ENCODE peak calls at places on chromosomes 16 and 17, in four cellular contexts. One of them, this sample, is unnamed.

GRCh38 chr16:11141409-11142260 is 114.4 kb downstream of the SOCS1 start:
- DNase-seq in GM12878: no peak
- DNase-seq in HCT116: no peak
- DNase-seq in K562: no peak
- DNase-seq in this sample: no peak

GRCh38 chr17:41326173-41327145 is 10.9 kb upstream of the KRTAP17-1 start:
- DNase-seq in GM12878: no peak
- DNase-seq in HCT116: no peak
- DNase-seq in K562: no peak
- DNase-seq in this sample: no peak

GRCh38 chr16:86384263-86384649 is 126.1 kb upstream of the FOXF1 start:
- DNase-seq in HCT116: no peak
- DNase-seq in GM12878: no peak
- DNase-seq in K562: no peak
- DNase-seq in this sample: no peak

GRCh38 chr16:56388209-56388608 is 37.1 kb downstream of the AMFR start:
- DNase-seq in HCT116: no peak
- DNase-seq in K562: no peak
- DNase-seq in GM12878: no peak
- DNase-seq in this sample: no peak

GRCh38 chr17:4503283-4504005 is 4.8 kb downstream of the SPNS2 start:
- DNase-seq in GM12878: no peak
- DNase-seq in K562: no peak
- DNase-seq in HCT116: no peak
- DNase-seq in this sample: no peak

GRCh38 chr16:82788225-82788624 is 161.5 kb downstream of the CDH13 start:
- DNase-seq in GM12878: no peak
- DNase-seq in K562: no peak
- DNase-seq in HCT116: no peak
- DNase-seq in this sample: no peak

GRCh38 chr17:44221862-44222111 is 2.3 kb upstream of the UBTF start:
- DNase-seq in HCT116: no peak
- DNase-seq in K562: no peak
- DNase-seq in GM12878: no peak
- DNase-seq in this sample: no peak

GRCh38 chr17:19766421-19767270 is 18.5 kb upstream of the ALDH3A1 start:
- DNase-seq in K562: peak; percentile 69
- DNase-seq in HCT116: peak; percentile 41
- DNase-seq in GM12878: no peak
- DNase-seq in this sample: peak; percentile 94

GRCh38 chr16:72042157-72042660 is 12.1 kb upstream of the HP start:
- DNase-seq in GM12878: no peak
- DNase-seq in HCT116: no peak
- DNase-seq in K562: no peak
- DNase-seq in this sample: no peak

GRCh38 chr16:49593423-49594040 is 219.9 kb downstream of the C16orf78 start:
- DNase-seq in K562: no peak
- DNase-seq in GM12878: no peak
- DNase-seq in HCT116: no peak
- DNase-seq in this sample: peak; percentile 47

GRCh38 chr17:27339836-27340550 is 46.1 kb downstream of the WSB1 start:
- DNase-seq in GM12878: no peak
- DNase-seq in HCT116: peak; percentile 78
- DNase-seq in K562: peak; percentile 93
- DNase-seq in this sample: no peak

GRCh38 chr17:68509151-68510057 is 2.8 kb upstream of the PRKAR1A start:
- DNase-seq in K562: no peak
- DNase-seq in GM12878: no peak
- DNase-seq in HCT116: no peak
- DNase-seq in this sample: no peak

GRCh38 chr17:36128411-36128978 is 24.9 kb downstream of the CCL4 start:
- DNase-seq in GM12878: no peak
- DNase-seq in K562: no peak
- DNase-seq in HCT116: no peak
- DNase-seq in this sample: no peak

GRCh38 chr16:81179219-81179618 is 59.3 kb upstream of the BCO1 start:
- DNase-seq in GM12878: no peak
- DNase-seq in K562: no peak
- DNase-seq in HCT116: no peak
- DNase-seq in this sample: no peak

GRCh38 chr16:13708361-13708760 is 211.6 kb upstream of the ERCC4 start:
- DNase-seq in K562: no peak
- DNase-seq in HCT116: no peak
- DNase-seq in GM12878: no peak
- DNase-seq in this sample: no peak

GRCh38 chr17:49101054-49101534 is 31.5 kb upstream of the B4GALNT2 start:
- DNase-seq in K562: no peak
- DNase-seq in GM12878: no peak
- DNase-seq in HCT116: peak; percentile 72
- DNase-seq in this sample: no peak

GRCh38 chr17:43169561-43170139 is 1.4 kb upstream of the NBR1 start:
- DNase-seq in GM12878: no peak
- DNase-seq in HCT116: no peak
- DNase-seq in K562: peak; percentile 30
- DNase-seq in this sample: no peak

DNA sequence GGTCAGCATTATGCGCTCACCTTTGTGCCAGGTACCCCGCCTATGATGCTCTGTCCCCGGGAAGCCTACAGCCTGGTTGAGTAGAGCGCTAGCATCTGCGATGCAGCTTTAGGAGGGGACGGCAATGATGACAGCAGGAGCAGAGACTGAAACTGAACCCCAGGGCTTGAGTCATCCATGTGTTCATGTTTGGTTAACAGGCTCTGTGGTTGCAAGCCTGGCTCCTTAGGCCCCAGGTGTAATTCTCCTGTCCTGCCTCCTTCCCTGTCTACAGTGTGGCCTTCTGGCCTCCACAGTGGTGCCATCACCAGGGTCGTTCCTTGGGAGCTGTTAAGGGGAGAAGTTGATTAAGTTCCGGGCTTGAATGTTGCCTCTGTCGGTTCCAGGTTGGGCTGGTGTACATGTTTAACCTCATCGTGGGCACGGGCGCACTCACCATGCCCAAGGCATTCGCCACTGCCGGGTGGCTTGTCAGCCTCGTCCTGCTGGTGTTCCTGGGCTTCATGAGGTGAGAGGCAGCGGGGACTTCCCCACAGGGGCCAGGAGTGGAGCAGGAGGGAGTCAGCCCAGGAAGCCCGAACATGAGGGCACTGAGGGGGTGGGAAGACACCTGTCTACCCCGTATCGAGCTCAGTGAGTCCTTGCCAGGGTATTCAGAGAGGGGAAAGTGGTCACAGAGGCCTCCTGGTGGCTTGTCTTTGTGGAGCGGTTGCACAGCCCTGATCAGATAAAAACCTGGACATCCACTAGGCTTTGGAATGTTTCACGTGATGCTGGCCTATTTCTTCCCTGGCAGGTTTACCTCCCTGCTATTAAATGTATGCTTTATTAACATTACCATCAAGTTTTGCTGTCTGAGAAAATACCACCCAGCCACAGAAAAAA is 9.2 kb upstream of the NAT9 start:
- DNase-seq in GM12878: no peak
- DNase-seq in HCT116: no peak
- DNase-seq in K562: no peak
- DNase-seq in this sample: no peak
- TF ChIP-seq SP1 in GM12878: no peak
- TF ChIP-seq SP1 in HCT116: no peak
- TF ChIP-seq SP1 in K562: no peak
- TF ChIP-seq SP1 in this sample: no peak

GRCh38 chr17:72975509-72975908 is 117.0 kb downstream of the SLC39A11 start:
- DNase-seq in K562: no peak
- DNase-seq in GM12878: no peak
- DNase-seq in HCT116: no peak
- DNase-seq in this sample: no peak

GRCh38 chr17:72976971-72977767 is 115.3 kb downstream of the SLC39A11 start:
- DNase-seq in GM12878: peak; percentile 38
- DNase-seq in HCT116: peak; percentile 82
- DNase-seq in K562: peak; percentile 59
- DNase-seq in this sample: no peak

GRCh38 chr17:72974605-72975232 is 117.8 kb downstream of the SLC39A11 start:
- DNase-seq in HCT116: no peak
- DNase-seq in K562: no peak
- DNase-seq in GM12878: no peak
- DNase-seq in this sample: no peak

GRCh38 chr17:72978593-72979218 is 113.8 kb downstream of the SLC39A11 start:
- DNase-seq in HCT116: no peak
- DNase-seq in K562: peak; percentile 49
- DNase-seq in GM12878: no peak
- DNase-seq in this sample: no peak

GRCh38 chr17:72977768-72978417 is 114.6 kb downstream of the SLC39A11 start:
- DNase-seq in GM12878: no peak
- DNase-seq in HCT116: peak; percentile 83
- DNase-seq in K562: peak; percentile 53
- DNase-seq in this sample: no peak
- H2AFZ ChIP-seq in GM12878: no peak overlapping the region
- H2AFZ ChIP-seq in HCT116: no peak overlapping the region
- H2AFZ ChIP-seq in K562: peak overlapping the region; percentile 96
- H2AFZ ChIP-seq in this sample: no peak overlapping the region

GRCh38 chr17:76240461-76241204 is at the start of gene RNF157:
- DNase-seq in K562: peak; percentile 92
- DNase-seq in HCT116: no peak
- DNase-seq in GM12878: no peak
- DNase-seq in this sample: peak; percentile 82
- TF ChIP-seq EGR1 in K562: no peak
- TF ChIP-seq EGR1 in HCT116: no peak
- TF ChIP-seq EGR1 in GM12878: no peak
- TF ChIP-seq EGR1 in this sample: no peak

DNA sequence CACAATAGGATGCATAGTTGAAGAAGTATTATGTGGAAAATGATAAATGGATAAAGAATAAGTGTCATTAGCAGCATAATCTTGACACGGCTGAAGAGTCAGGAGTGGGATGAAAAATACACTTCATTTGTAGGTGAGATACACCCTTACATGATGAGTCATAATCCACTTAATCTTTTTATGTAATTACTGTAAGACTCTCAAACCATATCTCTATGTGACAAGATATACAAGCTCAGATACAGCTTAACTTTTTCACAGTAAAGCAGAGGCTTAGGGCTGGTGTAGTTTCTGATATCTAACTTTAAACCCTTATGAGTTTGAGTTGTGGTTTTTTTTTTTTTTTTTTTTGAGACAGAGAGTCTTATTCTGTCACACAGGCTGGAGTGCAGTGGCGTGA is 101.2 kb downstream of the FTO start:
- DNase-seq in K562: no peak
- DNase-seq in GM12878: no peak
- DNase-seq in HCT116: no peak
- DNase-seq in this sample: no peak
- TF ChIP-seq SP1 in K562: no peak
- TF ChIP-seq SP1 in GM12878: no peak
- TF ChIP-seq SP1 in HCT116: no peak
- TF ChIP-seq SP1 in this sample: no peak

GRCh38 chr16:774086-775001 is 13.8 kb downstream of the MSLN start:
- DNase-seq in GM12878: no peak
- DNase-seq in HCT116: no peak
- DNase-seq in K562: no peak
- DNase-seq in this sample: no peak
- H2AFZ ChIP-seq in GM12878: no peak overlapping the region
- H2AFZ ChIP-seq in HCT116: no peak overlapping the region
- H2AFZ ChIP-seq in K562: no peak overlapping the region
- H2AFZ ChIP-seq in this sample: no peak overlapping the region

This sample was measured in H1.